ENCODE peak calls at places on chromosomes 3 and 15, in nine cellular contexts. Q is EL, I is ACHN, F is LHCN-M2, T is KBM-7, W is ovary, J is NCI-H460, G is DMS153, Y is tibial artery. S is an unnamed sample.

GRCh38 chr3:111859061-111859973 is at the start of gene PHLDB2:
- DNase-seq in Q (peak; percentile 85), I (peak; percentile 82), F (peak; percentile 72), T (no peak), W (peak; percentile 79), J (peak; percentile 43), G (no peak), Y (peak; percentile 83), S (peak; percentile 78)

GRCh38 chr15:89740137-89740536 is 10.9 kb downstream of the MESP1 start:
- DNase-seq in Q (peak; percentile 77), I (peak; percentile 67), F (peak; percentile 51), T (peak; percentile 85), W (no peak), J (peak; percentile 64), G (peak; percentile 35), Y (no peak), S (no peak)

GRCh38 chr3:139751789-139752188 is 74.0 kb upstream of the NMNAT3 start:
- DNase-seq in Q (no peak), I (no peak), F (no peak), T (no peak), W (no peak), J (no peak), G (no peak), Y (no peak), S (no peak)

GRCh38 chr15:29820802-29821160 is 1.5 kb downstream of the TJP1 start:
- DNase-seq in Q (no peak), I (no peak), F (no peak), T (no peak), W (no peak), J (no peak), G (no peak), Y (no peak), S (no peak)

GRCh38 chr15:88463870-88464532 is 3.2 kb downstream of the MRPL46 start:
- DNase-seq in Q (no peak), I (no peak), F (no peak), T (no peak), W (no peak), J (no peak), G (no peak), Y (no peak), S (no peak)

GRCh38 chr15:70556376-70556775 is 207.0 kb downstream of the UACA start:
- DNase-seq in Q (no peak), I (no peak), F (no peak), T (no peak), W (no peak), J (no peak), G (no peak), Y (no peak), S (peak; percentile 6)

GRCh38 chr3:101466465-101467309 is 46.3 kb downstream of the SENP7 start:
- DNase-seq in Q (no peak), I (no peak), F (no peak), T (no peak), W (no peak), J (no peak), G (peak; percentile 12), Y (no peak), S (no peak)

GRCh38 chr15:99502182-99502581 is 63.6 kb upstream of the MEF2A start:
- DNase-seq in Q (no peak), I (no peak), F (no peak), T (no peak), W (no peak), J (no peak), G (no peak), Y (no peak), S (no peak)

GRCh38 chr15:75721462-75721922 is 8.8 kb upstream of the CSPG4 start:
- DNase-seq in Q (no peak), I (no peak), F (no peak), T (no peak), W (no peak), J (no peak), G (no peak), Y (no peak), S (no peak)

GRCh38 chr15:69825941-69826817 is 271.5 kb downstream of the TLE3 start:
- DNase-seq in Q (no peak), I (no peak), F (no peak), T (no peak), W (no peak), J (no peak), G (no peak), Y (no peak), S (no peak)

GRCh38 chr3:39850707-39851014 is 41.3 kb downstream of the MYRIP start:
- DNase-seq in Q (no peak), I (no peak), F (no peak), T (no peak), W (no peak), J (no peak), G (no peak), Y (no peak), S (no peak)

GRCh38 chr15:87777054-87777498 is 479.5 kb downstream of the NTRK3 start:
- DNase-seq in Q (peak; percentile 90), I (peak; percentile 50), F (peak; percentile 95), T (no peak), W (no peak), J (no peak), G (no peak), Y (peak; percentile 69), S (no peak)

GRCh38 chr3:58518304-58518789 is 18.6 kb downstream of the ACOX2 start:
- DNase-seq in Q (no peak), I (no peak), F (no peak), T (no peak), W (no peak), J (no peak), G (no peak), Y (no peak), S (no peak)

GRCh38 chr3:175337631-175338030 is 478.5 kb downstream of the NAALADL2 start:
- DNase-seq in Q (no peak), I (no peak), F (no peak), T (no peak), W (no peak), J (no peak), G (no peak), Y (no peak), S (no peak)

GRCh38 chr15:91589360-91589759 is 264.1 kb upstream of the SLCO3A1 start:
- DNase-seq in Q (no peak), I (no peak), F (no peak), T (no peak), W (no peak), J (no peak), G (no peak), Y (no peak), S (no peak)

GRCh38 chr3:66138336-66139234 is 82.2 kb upstream of the SLC25A26 start:
- DNase-seq in Q (peak; percentile 77), I (peak; percentile 72), F (peak; percentile 68), T (peak; percentile 37), W (peak; percentile 37), J (peak; percentile 43), G (peak; percentile 25), Y (peak; percentile 39), S (no peak)

GRCh38 chr15:56325186-56325585 is 40.0 kb upstream of the TEX9 start:
- DNase-seq in Q (peak; percentile 40), I (no peak), F (peak; percentile 42), T (no peak), W (no peak), J (no peak), G (no peak), Y (no peak), S (no peak)

GRCh38 chr15:73082719-73083275 is 30.5 kb downstream of the NEO1 start:
- DNase-seq in Q (no peak), I (no peak), F (no peak), T (peak; percentile 14), W (no peak), J (no peak), G (no peak), Y (no peak), S (no peak)

GRCh38 chr15:73388256-73388781 is 19.6 kb upstream of the HCN4 start:
- DNase-seq in Q (peak; percentile 84), I (peak; percentile 71), F (peak; percentile 22), T (no peak), W (no peak), J (peak; percentile 9), G (no peak), Y (no peak), S (no peak)

GRCh38 chr15:43255376-43255775 is 11.4 kb downstream of the TGM5 start:
- DNase-seq in Q (no peak), I (no peak), F (no peak), T (no peak), W (no peak), J (no peak), G (no peak), Y (no peak), S (no peak)

GRCh38 chr3:86801921-86802320 is 189.0 kb downstream of the VGLL3 start:
- DNase-seq in Q (peak; percentile 43), I (no peak), F (peak; percentile 55), T (no peak), W (no peak), J (no peak), G (no peak), Y (no peak), S (no peak)

GRCh38 chr3:195451373-195452000 is 8.7 kb upstream of the ACAP2 start:
- DNase-seq in Q (no peak), I (no peak), F (no peak), T (no peak), W (no peak), J (no peak), G (peak; percentile 65), Y (no peak), S (no peak)

GRCh38 chr3:134796313-134797079 is 1.4 kb downstream of the EPHB1 start:
- DNase-seq in Q (peak; percentile 11), I (peak; percentile 54), F (peak; percentile 5), T (no peak), W (no peak), J (no peak), G (peak; percentile 21), Y (no peak), S (no peak)

GRCh38 chr3:170848294-170848917 is 21.6 kb downstream of the RPL22L1 start:
- DNase-seq in Q (peak; percentile 25), I (peak; percentile 27), F (peak; percentile 34), T (no peak), W (no peak), J (no peak), G (peak; percentile 11), Y (no peak), S (no peak)

GRCh38 chr15:73866481-73866880 is 6.9 kb upstream of the TBC1D21 start:
- DNase-seq in Q (no peak), I (no peak), F (no peak), T (no peak), W (no peak), J (no peak), G (no peak), Y (no peak), S (no peak)

GRCh38 chr15:91348812-91349500 is 248.9 kb downstream of the SV2B start:
- DNase-seq in Q (peak; percentile 1), I (no peak), F (no peak), T (no peak), W (no peak), J (no peak), G (no peak), Y (no peak), S (no peak)

GRCh38 chr3:195788711-195789581 is 22.8 kb downstream of the MUC4 start:
- DNase-seq in Q (no peak), I (no peak), F (no peak), T (no peak), W (no peak), J (no peak), G (no peak), Y (no peak), S (no peak)

GRCh38 chr3:108287146-108287545 is 9.2 kb upstream of the HHLA2 start:
- DNase-seq in Q (no peak), I (no peak), F (no peak), T (no peak), W (no peak), J (no peak), G (no peak), Y (no peak), S (no peak)

GRCh38 chr3:45832691-45833090 is 9.2 kb downstream of the LZTFL1 start:
- DNase-seq in Q (no peak), I (peak; percentile 27), F (no peak), T (peak; percentile 6), W (no peak), J (no peak), G (peak; percentile 11), Y (no peak), S (no peak)

GRCh38 chr3:155010416-155010815 is 69.7 kb upstream of the MME start:
- DNase-seq in Q (no peak), I (no peak), F (no peak), T (no peak), W (no peak), J (no peak), G (no peak), Y (no peak), S (no peak)

GRCh38 chr15:78242128-78242527 is 7.8 kb upstream of the ACSBG1 start:
- DNase-seq in Q (peak; percentile 28), I (peak; percentile 36), F (no peak), T (peak; percentile 73), W (no peak), J (no peak), G (no peak), Y (no peak), S (peak; percentile 5)